ENCODE peak calls at places on chromosome 16, in six cellular contexts. A, K, Z, N, S and P are unnamed samples.

GRCh38 chr16:3170440-3171180 is 17.4 kb upstream of the OR1F1 start:
- DNase-seq in A (no peak), K (no peak), Z (no peak), N (no peak), S (no peak), P (no peak)

GRCh38 chr16:59045496-59045895 is 311.4 kb upstream of the GOT2 start:
- DNase-seq in A (no peak), K (no peak), Z (no peak), N (no peak), S (no peak), P (no peak)

GRCh38 chr16:15907863-15908478 is 19.6 kb upstream of the CEP20 start:
- DNase-seq in A (no peak), K (no peak), Z (peak; percentile 39), N (peak; percentile 84), S (peak; percentile 50), P (no peak)

GRCh38 chr16:66070140-66070887 is 296.2 kb upstream of the CDH5 start:
- DNase-seq in A (peak; percentile 81), K (peak; percentile 13), Z (no peak), N (no peak), S (peak; percentile 52), P (no peak)

GRCh38 chr16:79717324-79717848 is 116.8 kb upstream of the MAF start:
- DNase-seq in A (no peak), K (no peak), Z (no peak), N (no peak), S (no peak), P (no peak)

GRCh38 chr16:55711959-55712876 is 56.4 kb downstream of the SLC6A2 start:
- DNase-seq in A (peak; percentile 50), K (peak; percentile 74), Z (peak; percentile 67), N (peak; percentile 70), S (peak; percentile 40), P (peak; percentile 63)

GRCh38 chr16:11619327-11619851 is 32.7 kb upstream of the LITAF start:
- DNase-seq in A (no peak), K (no peak), Z (peak; percentile 51), N (no peak), S (no peak), P (no peak)

GRCh38 chr16:28140788-28141618 is 70.8 kb downstream of the XPO6 start:
- DNase-seq in A (no peak), K (no peak), Z (peak; percentile 20), N (no peak), S (peak; percentile 37), P (no peak)

GRCh38 chr16:78877114-78877513 is 723.4 kb downstream of the MAF start:
- DNase-seq in A (no peak), K (no peak), Z (no peak), N (no peak), S (no peak), P (no peak)

GRCh38 chr16:12330977-12331376 is 354.4 kb downstream of the SNX29 start:
- DNase-seq in A (no peak), K (no peak), Z (no peak), N (no peak), S (no peak), P (no peak)

GRCh38 chr16:12535535-12536411 is 267.9 kb downstream of the CPPED1 start:
- DNase-seq in A (no peak), K (no peak), Z (no peak), N (peak; percentile 10), S (no peak), P (no peak)

GRCh38 chr16:73000020-73000906 is 47.7 kb downstream of the ZFHX3 start:
- DNase-seq in A (no peak), K (peak; percentile 32), Z (no peak), N (no peak), S (no peak), P (peak; percentile 89)

GRCh38 chr16:2235695-2236361 is 416 bp upstream of the DNASE1L2 start:
- DNase-seq in A (no peak), K (no peak), Z (no peak), N (no peak), S (no peak), P (no peak)

GRCh38 chr16:76791151-76791550 is 399.8 kb upstream of the MON1B start:
- DNase-seq in A (no peak), K (no peak), Z (no peak), N (no peak), S (no peak), P (no peak)

GRCh38 chr16:66426112-66427035 is 721 bp upstream of the BEAN1 start:
- DNase-seq in A (no peak), K (no peak), Z (no peak), N (no peak), S (no peak), P (peak; percentile 75)

DNA sequence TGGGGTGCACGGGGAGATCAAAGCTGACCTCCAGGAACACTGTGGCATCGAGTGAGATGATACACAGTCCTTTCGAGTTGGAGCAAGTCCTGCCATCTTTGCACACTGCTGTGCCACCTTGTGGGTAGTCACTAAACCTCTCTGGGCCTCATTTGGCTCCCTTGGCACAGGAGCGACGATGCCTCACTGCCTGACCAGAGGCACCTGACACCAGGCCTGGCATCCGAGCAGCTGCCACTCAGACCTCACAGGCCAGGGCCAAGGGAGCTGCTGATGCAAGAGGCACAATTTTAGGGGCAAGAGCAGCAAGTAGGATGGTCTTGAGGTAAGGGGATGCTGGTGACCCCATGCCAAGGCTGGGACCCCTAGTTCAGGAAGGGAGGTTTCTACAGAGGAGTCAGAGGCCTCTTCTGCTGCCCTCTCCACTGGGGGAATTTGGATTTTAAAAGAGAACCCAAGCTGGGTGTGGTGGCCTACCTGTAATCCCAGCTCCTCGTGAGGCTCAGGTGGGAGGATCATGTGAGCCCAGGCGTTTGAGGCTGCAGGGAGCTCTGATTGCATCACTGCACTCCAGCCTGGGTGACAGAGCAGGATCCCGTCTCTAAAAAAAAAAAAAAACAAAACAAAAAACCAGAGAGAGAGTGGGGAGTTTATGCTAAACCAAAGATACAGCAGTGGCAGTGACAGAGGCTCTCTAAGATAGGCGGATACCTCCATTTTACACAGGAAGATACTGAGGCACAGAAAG is 6.7 kb upstream of the ADGRG1 start:
- DNase-seq in A (no peak), K (no peak), Z (no peak), N (no peak), S (no peak), P (no peak)
- TF ChIP-seq POLR2A in A (no peak), K (no peak), Z (no peak), N (no peak), S (no peak), P (no peak)

GRCh38 chr16:67967956-67968439 is 439 bp downstream of the SLC12A4 start:
- DNase-seq in A (peak; percentile 65), K (peak; percentile 60), Z (peak; percentile 80), N (no peak), S (peak; percentile 44), P (no peak)

GRCh38 chr16:67967183-67967955 is 1.1 kb downstream of the SLC12A4 start:
- DNase-seq in A (no peak), K (no peak), Z (peak; percentile 56), N (no peak), S (no peak), P (no peak)

GRCh38 chr16:67968440-67969285 is at the start of gene SLC12A4:
- DNase-seq in A (peak; percentile 85), K (peak; percentile 82), Z (peak; percentile 88), N (peak; percentile 78), S (peak; percentile 85), P (peak; percentile 96)

GRCh38 chr16:67965668-67966548 is 2.5 kb downstream of the SLC12A4 start:
- DNase-seq in A (no peak), K (no peak), Z (no peak), N (no peak), S (no peak), P (no peak)

DNA sequence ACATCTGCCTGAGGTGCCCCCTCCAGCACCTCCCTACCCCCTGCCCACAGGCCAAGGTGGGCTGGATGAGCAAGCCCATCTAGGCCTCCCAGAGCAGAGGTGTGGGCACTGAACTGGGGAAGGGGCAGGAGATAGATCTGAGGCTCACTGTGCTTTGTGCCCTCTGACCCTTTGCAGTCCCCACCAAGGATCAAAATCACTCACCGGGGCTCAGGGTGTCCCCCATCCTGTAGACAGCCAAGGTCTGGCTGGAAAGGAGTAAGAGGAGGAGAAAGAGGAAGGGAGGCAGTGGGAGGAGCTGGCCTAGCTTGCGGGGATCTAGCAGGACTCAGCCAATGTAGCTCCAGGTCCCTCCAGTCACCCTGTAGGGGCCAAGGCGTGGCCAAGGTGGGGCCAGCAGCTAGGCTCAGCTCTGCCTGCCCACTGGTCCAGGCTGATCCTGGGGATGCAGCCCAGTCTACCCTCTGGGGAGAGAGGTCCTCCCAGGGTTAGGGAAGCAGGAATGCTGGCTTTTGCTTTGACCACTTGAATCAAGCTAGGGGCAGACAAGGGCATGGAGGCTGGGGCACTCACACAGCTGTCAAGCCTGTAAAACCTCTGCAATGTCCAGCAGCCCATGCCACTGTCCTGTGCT is 1.8 kb downstream of the SLC12A4 start:
- DNase-seq in A (no peak), K (no peak), Z (peak; percentile 38), N (peak; percentile 44), S (no peak), P (no peak)
- TF ChIP-seq POLR2A in A (no peak), K (no peak), Z (no peak), N (no peak), S (no peak), P (no peak)

GRCh38 chr16:1155353-1156110 is 2.6 kb downstream of the CACNA1H start:
- DNase-seq in A (peak; percentile 70), K (no peak), Z (no peak), N (peak; percentile 56), S (no peak), P (no peak)

GRCh38 chr16:1156983-1157638 is 4.2 kb downstream of the CACNA1H start:
- DNase-seq in A (peak; percentile 61), K (no peak), Z (no peak), N (no peak), S (no peak), P (no peak)

GRCh38 chr16:1157639-1158455 is 4.9 kb downstream of the CACNA1H start:
- DNase-seq in A (peak; percentile 63), K (no peak), Z (no peak), N (no peak), S (no peak), P (no peak)

GRCh38 chr16:1154887-1155331 is 2.0 kb downstream of the CACNA1H start:
- DNase-seq in A (no peak), K (no peak), Z (no peak), N (peak; percentile 72), S (no peak), P (no peak)

GRCh38 chr16:1156111-1156982 is 3.4 kb downstream of the CACNA1H start:
- DNase-seq in A (peak; percentile 85), K (no peak), Z (no peak), N (no peak), S (no peak), P (no peak)
- TF ChIP-seq POLR2A in A (no peak), K (no peak), Z (no peak), N (no peak), S (no peak), P (no peak)

GRCh38 chr16:88807626-88808453 is 3.9 kb downstream of the APRT start:
- DNase-seq in A (no peak), K (no peak), Z (no peak), N (no peak), S (no peak), P (no peak)
- TF ChIP-seq POLR2A in A (no peak), K (no peak), Z (peak; percentile 11), N (no peak), S (no peak), P (no peak)

GRCh38 chr16:22754577-22754976 is 59.4 kb upstream of the HS3ST2 start:
- DNase-seq in A (no peak), K (no peak), Z (no peak), N (no peak), S (no peak), P (no peak)
- TF ChIP-seq POLR2A in A (no peak), K (no peak), Z (no peak), N (no peak), S (no peak), P (no peak)